ENCODE peak calls at places on chromosomes 11 and 22, in six cellular contexts. X is HTR-8/SVneo, G is adipocyte, E is GM13976, A is left cardiac atrium, M is fibroblast of villous mesenchyme. U is an unnamed sample.

GRCh38 chr11:36030707-36031365 is 87.0 kb downstream of the LDLRAD3 start:
- DNase-seq in E (no peak), G (peak; percentile 79), M (peak; percentile 77), A (no peak), X (no peak), U (peak; percentile 33)

GRCh38 chr11:131583823-131584222 is 213.4 kb downstream of the NTM start:
- DNase-seq in M (no peak), E (no peak), G (no peak), A (no peak), X (no peak), U (no peak)

GRCh38 chr22:39920134-39920743 is 19.4 kb downstream of the GRAP2 start:
- DNase-seq in E (no peak), G (no peak), M (no peak), A (no peak), X (no peak), U (no peak)

GRCh38 chr11:111676878-111677585 is 74.8 kb downstream of the SIK2 start:
- DNase-seq in E (no peak), A (no peak), G (peak; percentile 55), X (peak; percentile 48), M (peak; percentile 22), U (no peak)

GRCh38 chr11:60165538-60165937 is 17.3 kb downstream of the MS4A6A start:
- DNase-seq in A (no peak), X (no peak), G (no peak), M (no peak), E (no peak), U (no peak)

GRCh38 chr11:31141804-31142203 is 227.7 kb downstream of the DCDC1 start:
- DNase-seq in G (no peak), X (no peak), M (no peak), E (no peak), A (no peak), U (no peak)

GRCh38 chr11:1706634-1707400 is 9.8 kb downstream of the KRTAP5-6 start:
- DNase-seq in E (no peak), G (no peak), A (no peak), X (no peak), M (no peak), U (peak; percentile 25)

GRCh38 chr11:33936745-33937612 is 45.1 kb upstream of the LMO2 start:
- DNase-seq in M (peak; percentile 37), A (peak; percentile 87), E (no peak), X (no peak), G (peak; percentile 52), U (peak; percentile 37)

GRCh38 chr11:46134061-46134460 is 12.8 kb upstream of the PHF21A start:
- DNase-seq in X (no peak), E (no peak), A (no peak), M (no peak), G (no peak), U (no peak)

U was measured in BE2C.